ENCODE peak calls at places on chromosomes 5 and 9, in six cellular contexts. H, B, I, L, Q and N are unnamed samples.

GRCh38 chr9:83432104-83432627 is 106.0 kb downstream of the FRMD3 start:
- DNase-seq in H (peak; percentile 86), B (no peak), I (peak; percentile 84), L (no peak), Q (peak; percentile 38), N (peak; percentile 66)

GRCh38 chr5:179763215-179763945 is 30.4 kb upstream of the LTC4S start:
- DNase-seq in H (peak; percentile 78), B (peak; percentile 87), I (no peak), L (peak; percentile 91), Q (peak; percentile 89), N (peak; percentile 23)

GRCh38 chr5:81420039-81420667 is 26.2 kb upstream of the ACOT12 start:
- DNase-seq in H (no peak), B (no peak), I (no peak), L (peak; percentile 96), Q (peak; percentile 91), N (no peak)

GRCh38 chr5:95731571-95732554 is 727 bp downstream of the RHOBTB3 start:
- DNase-seq in H (peak; percentile 77), B (peak; percentile 68), I (peak; percentile 84), L (peak; percentile 34), Q (peak; percentile 55), N (peak; percentile 40)

GRCh38 chr5:11143456-11144267 is 382.6 kb upstream of the DAP start:
- DNase-seq in H (no peak), B (no peak), I (no peak), L (no peak), Q (no peak), N (no peak)

GRCh38 chr9:89888677-89889076 is 283.9 kb downstream of the GADD45G start:
- DNase-seq in H (no peak), B (no peak), I (no peak), L (no peak), Q (no peak), N (no peak)

GRCh38 chr5:113034182-113034773 is 57.7 kb downstream of the DCP2 start:
- DNase-seq in H (no peak), B (no peak), I (no peak), L (peak; percentile 95), Q (peak; percentile 74), N (no peak)

GRCh38 chr5:151221574-151221973 is 2.3 kb downstream of the CCDC69 start:
- DNase-seq in H (no peak), B (no peak), I (peak; percentile 41), L (peak; percentile 55), Q (no peak), N (peak; percentile 29)

GRCh38 chr9:136361757-136362449 is 1.6 kb downstream of the DNLZ start:
- DNase-seq in H (no peak), B (no peak), I (no peak), L (peak; percentile 30), Q (no peak), N (no peak)

GRCh38 chr5:9782806-9783560 is 152.8 kb upstream of the TAS2R1 start:
- DNase-seq in H (no peak), B (peak; percentile 77), I (no peak), L (peak; percentile 91), Q (peak; percentile 17), N (no peak)

GRCh38 chr5:75116836-75117235 is 64.5 kb upstream of the GCNT4 start:
- DNase-seq in H (no peak), B (no peak), I (no peak), L (no peak), Q (no peak), N (no peak)

GRCh38 chr9:75992480-75993206 is 102.2 kb downstream of the PCSK5 start:
- DNase-seq in H (no peak), B (no peak), I (no peak), L (no peak), Q (no peak), N (no peak)

GRCh38 chr9:133139246-133140173 is 18.5 kb upstream of the RALGDS start:
- DNase-seq in H (no peak), B (peak; percentile 52), I (no peak), L (no peak), Q (no peak), N (no peak)

GRCh38 chr5:58150936-58151335 is 308.9 kb downstream of the PLK2 start:
- DNase-seq in H (no peak), B (no peak), I (no peak), L (no peak), Q (no peak), N (no peak)

GRCh38 chr5:58149750-58150149 is 310.1 kb downstream of the PLK2 start:
- DNase-seq in H (no peak), B (no peak), I (no peak), L (no peak), Q (no peak), N (no peak)

GRCh38 chr5:58153255-58153654 is 306.6 kb downstream of the PLK2 start:
- DNase-seq in H (no peak), B (no peak), I (no peak), L (peak; percentile 39), Q (peak; percentile 24), N (no peak)

GRCh38 chr5:58149345-58149744 is 310.5 kb downstream of the PLK2 start:
- DNase-seq in H (no peak), B (no peak), I (no peak), L (peak; percentile 24), Q (no peak), N (no peak)

GRCh38 chr5:58151414-58151813 is 308.5 kb downstream of the PLK2 start:
- DNase-seq in H (no peak), B (no peak), I (no peak), L (no peak), Q (no peak), N (no peak)
- H3K4me3 ChIP-seq in H (no peak overlapping the region), B (no peak overlapping the region), I (no peak overlapping the region), L (no peak overlapping the region), Q (no peak overlapping the region), N (no peak overlapping the region)

GRCh38 chr5:176133877-176134276 is 104.3 kb upstream of the SIMC1 start:
- DNase-seq in H (no peak), B (no peak), I (no peak), L (no peak), Q (no peak), N (no peak)

GRCh38 chr5:176132471-176133288 is 105.5 kb upstream of the SIMC1 start:
- DNase-seq in H (no peak), B (no peak), I (no peak), L (no peak), Q (no peak), N (no peak)

GRCh38 chr5:176131771-176132170 is 106.5 kb upstream of the SIMC1 start:
- DNase-seq in H (no peak), B (no peak), I (no peak), L (no peak), Q (no peak), N (no peak)

GRCh38 chr5:176133289-176133870 is 104.8 kb upstream of the SIMC1 start:
- DNase-seq in H (no peak), B (no peak), I (peak; percentile 65), L (no peak), Q (no peak), N (no peak)

DNA sequence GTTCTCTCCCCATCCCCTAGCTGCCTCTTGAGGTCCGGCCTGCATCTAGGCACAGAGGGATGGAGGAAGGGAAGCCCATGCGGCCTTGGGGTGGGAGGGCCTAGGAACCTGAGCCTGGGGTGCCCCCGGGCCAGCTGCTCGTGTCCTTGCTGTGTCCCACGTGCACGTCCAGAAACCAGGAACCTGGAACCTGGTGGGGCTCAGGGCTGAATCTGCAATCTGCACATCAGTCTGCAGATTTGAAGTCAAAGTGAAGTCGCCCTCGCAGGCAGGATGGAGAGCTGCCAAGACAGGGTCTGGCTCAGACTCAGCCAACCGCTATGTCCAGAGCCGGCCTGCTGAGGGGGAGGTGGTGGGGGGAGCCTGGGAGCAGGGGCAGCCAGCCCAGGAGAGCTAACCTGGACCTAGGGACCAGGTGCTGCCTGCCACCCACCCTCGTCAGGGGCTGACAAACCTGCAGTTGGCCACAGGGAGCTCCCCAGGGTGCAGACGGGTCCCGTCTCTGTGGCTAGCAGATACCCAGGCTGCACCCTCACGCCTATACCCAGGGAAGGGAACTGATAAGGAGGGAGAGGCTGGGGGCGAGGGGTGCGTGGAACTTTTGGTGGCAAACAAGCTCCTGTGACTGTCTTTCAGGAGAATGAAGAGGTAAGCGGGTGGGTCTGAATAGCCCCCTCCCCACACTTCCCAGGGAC is 103.5 kb upstream of the SIMC1 start:
- DNase-seq in H (no peak), B (no peak), I (no peak), L (no peak), Q (no peak), N (no peak)
- H3K4me3 ChIP-seq in H (no peak overlapping the region), B (no peak overlapping the region), I (no peak overlapping the region), L (no peak overlapping the region), Q (no peak overlapping the region), N (no peak overlapping the region)

GRCh38 chr9:4756420-4756819 is 15.4 kb upstream of the AK3 start:
- DNase-seq in H (no peak), B (no peak), I (no peak), L (no peak), Q (no peak), N (no peak)

GRCh38 chr9:4764033-4764432 is 23.0 kb upstream of the AK3 start:
- DNase-seq in H (no peak), B (no peak), I (no peak), L (no peak), Q (no peak), N (no peak)

GRCh38 chr9:4760122-4760521 is 19.1 kb upstream of the AK3 start:
- DNase-seq in H (no peak), B (no peak), I (no peak), L (no peak), Q (no peak), N (no peak)

GRCh38 chr9:4762889-4763521 is 22.0 kb upstream of the AK3 start:
- DNase-seq in H (peak; percentile 69), B (peak; percentile 24), I (no peak), L (no peak), Q (peak; percentile 48), N (no peak)

DNA sequence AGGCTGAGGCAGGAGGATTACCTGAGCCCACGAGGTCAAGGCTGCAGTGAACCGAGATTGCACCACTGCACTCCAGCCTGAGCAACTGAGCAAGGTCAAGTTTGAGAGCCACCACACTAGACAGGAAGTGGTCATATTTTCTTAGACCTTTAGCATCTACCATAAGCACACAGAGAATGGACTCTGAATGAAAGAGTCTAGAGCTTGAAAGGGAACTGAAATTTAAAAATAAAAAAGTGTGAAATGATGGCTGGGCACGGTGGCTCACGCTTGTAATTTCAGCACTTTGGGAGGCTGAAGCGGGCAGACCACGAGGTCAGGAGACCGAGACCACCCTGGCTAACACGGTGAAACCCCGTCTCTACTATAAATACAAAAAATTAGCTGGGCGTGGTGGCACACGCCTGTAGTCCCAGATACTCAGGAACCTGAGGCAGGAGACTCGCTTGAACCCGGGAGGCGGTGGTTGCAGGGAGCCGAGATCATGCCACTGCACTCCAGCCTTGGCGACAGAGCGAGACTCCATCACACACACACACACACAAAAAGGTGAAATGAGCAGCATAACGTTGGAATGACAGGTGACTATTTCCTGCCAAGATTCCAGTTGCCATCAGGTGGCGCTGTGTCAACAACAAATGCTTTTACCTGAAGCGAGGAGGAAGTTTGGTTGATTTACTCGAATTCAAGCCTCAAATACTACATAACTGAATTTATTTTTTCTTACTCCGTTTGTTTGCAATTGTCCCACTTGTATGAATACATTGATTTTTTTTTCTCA is 21.3 kb upstream of the AK3 start:
- DNase-seq in H (peak; percentile 84), B (peak; percentile 86), I (peak; percentile 84), L (peak; percentile 73), Q (peak; percentile 87), N (peak; percentile 42)
- H3K4me3 ChIP-seq in H (peak overlapping the region; percentile 43), B (no peak overlapping the region), I (no peak overlapping the region), L (no peak overlapping the region), Q (no peak overlapping the region), N (peak overlapping the region; percentile 32)

DNA sequence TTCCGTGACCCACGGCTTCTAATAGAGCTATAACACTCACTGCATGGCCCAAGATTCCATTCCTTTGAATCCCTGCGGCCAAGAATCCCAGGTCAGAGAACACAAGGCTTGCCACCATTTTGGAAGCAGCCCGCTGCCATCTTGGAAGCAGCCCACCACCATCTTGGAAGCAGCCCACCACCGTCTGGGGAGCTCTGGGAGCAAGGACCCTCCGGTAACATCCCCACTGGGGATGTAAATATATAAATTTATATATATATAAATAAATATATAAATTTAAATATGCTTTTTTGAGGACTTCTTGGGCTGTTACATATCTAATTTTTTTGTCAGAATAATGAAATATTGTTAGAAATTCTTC is 122.4 kb downstream of the FAM170A start:
- DNase-seq in H (no peak), B (no peak), I (no peak), L (no peak), Q (no peak), N (no peak)
- H3K4me3 ChIP-seq in H (no peak overlapping the region), B (no peak overlapping the region), I (no peak overlapping the region), L (no peak overlapping the region), Q (no peak overlapping the region), N (no peak overlapping the region)